ENCODE peak calls at places on chromosomes 6 and 20, in nine cellular contexts. Y, R, G, J, E, B, C, S and L are unnamed samples.

GRCh38 chr6:26195924-26196845 is 109.0 kb downstream of the HFE start:
- DNase-seq in J (no peak), B (no peak), E (no peak), R (peak; percentile 33), S (no peak), Y (peak; percentile 28), G (no peak), C (no peak), L (no peak)

GRCh38 chr20:25622450-25623224 is 1.2 kb downstream of the NANP start:
- DNase-seq in J (no peak), G (no peak), S (no peak), E (no peak), B (no peak), R (no peak), C (no peak), Y (peak; percentile 50), L (no peak)

GRCh38 chr20:32535953-32536823 is 48.9 kb downstream of the NOL4L start:
- DNase-seq in B (peak; percentile 34), S (peak; percentile 81), J (no peak), C (peak; percentile 41), G (no peak), E (no peak), R (peak; percentile 85), Y (no peak), L (no peak)

GRCh38 chr6:44697333-44697732 is 309.8 kb downstream of the CDC5L start:
- DNase-seq in Y (no peak), G (no peak), S (no peak), E (no peak), R (no peak), C (no peak), J (no peak), B (peak; percentile 55), L (no peak)

GRCh38 chr6:138038148-138038870 is 68.9 kb downstream of the PERP start:
- DNase-seq in C (no peak), Y (no peak), E (no peak), B (no peak), G (no peak), S (no peak), J (no peak), R (no peak), L (peak; percentile 74)

GRCh38 chr20:62564456-62565245 is 77.7 kb upstream of the SLCO4A1 start:
- DNase-seq in R (no peak), J (no peak), B (no peak), E (no peak), S (no peak), G (no peak), Y (no peak), C (no peak), L (no peak)

GRCh38 chr20:62860924-62861691 is 514 bp downstream of the TCFL5 start:
- DNase-seq in E (no peak), Y (no peak), J (no peak), R (no peak), G (no peak), B (no peak), S (peak; percentile 30), C (peak; percentile 29), L (no peak)

GRCh38 chr6:26103770-26104456 is 16.7 kb downstream of the HFE start:
- DNase-seq in C (peak; percentile 93), S (peak; percentile 84), Y (peak; percentile 97), E (peak; percentile 95), J (peak; percentile 94), B (peak; percentile 87), R (peak; percentile 92), G (peak; percentile 87), L (peak; percentile 98)

GRCh38 chr6:38261626-38262025 is 378.1 kb downstream of the BTBD9 start:
- DNase-seq in J (no peak), E (no peak), B (no peak), Y (no peak), C (no peak), R (no peak), G (no peak), S (no peak), L (no peak)

GRCh38 chr20:11111191-11111590 is 437.4 kb upstream of the JAG1 start:
- DNase-seq in E (no peak), Y (peak; percentile 56), R (no peak), C (no peak), J (no peak), S (no peak), B (no peak), G (no peak), L (no peak)

GRCh38 chr6:145453376-145453775 is 281.9 kb downstream of the EPM2A start:
- DNase-seq in E (no peak), G (no peak), J (no peak), S (no peak), C (no peak), Y (peak; percentile 68), R (no peak), B (no peak), L (no peak)

GRCh38 chr6:40906759-40907158 is 132.3 kb downstream of the UNC5CL start:
- DNase-seq in B (no peak), G (no peak), Y (peak; percentile 63), J (no peak), C (peak; percentile 79), R (no peak), E (no peak), S (no peak), L (no peak)

GRCh38 chr6:152750694-152751093 is at the start of gene VIP:
- DNase-seq in Y (peak; percentile 46), S (no peak), R (no peak), G (no peak), B (no peak), E (no peak), J (no peak), C (peak; percentile 16), L (no peak)

GRCh38 chr6:11601776-11602605 is 64.4 kb downstream of the TMEM170B start:
- DNase-seq in B (no peak), S (no peak), C (peak; percentile 22), Y (no peak), J (no peak), R (no peak), E (no peak), G (no peak), L (peak; percentile 62)

GRCh38 chr6:44730771-44731391 is 343.4 kb downstream of the CDC5L start:
- DNase-seq in R (no peak), E (peak; percentile 74), Y (no peak), G (no peak), C (no peak), J (no peak), B (no peak), S (no peak), L (peak; percentile 60)

GRCh38 chr6:113362542-113363430 is 494.4 kb upstream of the MARCKS start:
- DNase-seq in J (no peak), R (no peak), S (no peak), C (no peak), Y (no peak), G (no peak), B (no peak), E (no peak), L (no peak)

GRCh38 chr6:168013250-168013915 is 15.9 kb downstream of the KIF25 start:
- DNase-seq in B (no peak), E (no peak), S (no peak), C (no peak), J (no peak), G (no peak), R (no peak), Y (no peak), L (peak; percentile 55)

GRCh38 chr6:29071831-29072723 is 15.0 kb downstream of the OR2B3 start:
- DNase-seq in S (peak; percentile 12), B (no peak), Y (peak; percentile 25), C (peak; percentile 65), J (no peak), G (no peak), R (peak; percentile 8), E (no peak), L (no peak)

GRCh38 chr20:56003966-56004365 is 1.4 kb downstream of the CBLN4 start:
- DNase-seq in S (peak; percentile 40), B (no peak), J (no peak), Y (no peak), R (peak; percentile 13), E (no peak), C (no peak), G (peak; percentile 21), L (no peak)

DNA sequence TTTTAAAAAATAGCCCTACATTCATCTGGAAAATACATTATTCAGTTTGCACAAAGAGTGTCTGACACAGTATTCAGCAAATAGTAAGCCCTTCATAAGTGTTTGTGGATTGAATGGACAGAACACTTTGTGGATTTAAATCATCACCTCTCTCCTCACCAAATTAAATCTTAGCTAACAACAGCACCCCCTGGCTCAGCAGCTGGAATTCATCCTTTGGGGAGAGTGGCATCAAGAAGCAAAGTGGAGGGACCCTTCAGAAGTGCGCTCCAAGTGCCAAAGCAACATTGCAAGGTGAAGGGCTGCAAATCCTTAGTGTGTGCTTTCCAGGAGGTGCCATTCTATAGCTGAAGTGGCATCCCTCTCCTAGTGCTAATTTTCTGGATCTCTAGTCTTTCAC is 891.9 kb downstream of the C6orf118 start:
- DNase-seq in C (no peak), R (no peak), Y (no peak), J (no peak), G (no peak), B (no peak), S (no peak), E (no peak), L (no peak)
- H3K9me3 ChIP-seq in C (no peaks in the 10 kb centered on the region), R (peaks cover 6% of the 10 kb centered on the region), Y (no peaks in the 10 kb centered on the region), J (no peaks in the 10 kb centered on the region), G (no peaks in the 10 kb centered on the region), B (peaks cover 9% of the 10 kb centered on the region), S (peaks cover 7% of the 10 kb centered on the region), E (no peaks in the 10 kb centered on the region), L (peaks cover 6% of the 10 kb centered on the region)

GRCh38 chr6:125906158-125906998 is 50.2 kb upstream of the HINT3 start:
- DNase-seq in G (no peak), B (peak; percentile 33), J (no peak), S (peak; percentile 62), Y (peak; percentile 65), C (no peak), E (no peak), R (peak; percentile 64), L (no peak)
- H3K4me3 ChIP-seq in G (no peak overlapping the region), B (no peak overlapping the region), J (no peak overlapping the region), S (no peak overlapping the region), Y (no peak overlapping the region), C (no peak overlapping the region), E (no peak overlapping the region), R (no peak overlapping the region), L (no peak overlapping the region)

DNA sequence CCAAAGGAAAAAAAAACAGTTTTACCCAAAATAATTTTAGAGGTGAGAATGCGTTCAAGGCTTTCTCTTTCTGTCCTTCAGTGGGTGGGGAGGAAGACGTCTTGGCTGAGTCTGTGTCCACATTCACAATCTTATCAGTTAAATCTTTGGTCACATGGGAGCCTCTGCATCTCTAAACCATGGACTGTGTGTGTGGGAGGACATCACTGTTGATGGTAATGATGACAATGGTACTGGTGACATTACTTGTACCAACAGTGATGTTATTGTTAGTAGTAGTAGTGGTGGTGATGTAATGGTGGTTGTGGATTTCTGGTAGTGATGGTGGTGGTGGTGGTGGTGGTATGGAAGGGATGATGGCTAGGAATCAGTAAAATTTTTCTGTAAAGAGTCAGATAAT is 59.6 kb downstream of the SYNDIG1 start:
- DNase-seq in C (no peak), J (no peak), B (no peak), G (no peak), S (no peak), Y (no peak), E (no peak), R (no peak), L (peak; percentile 34)
- TF ChIP-seq POLR2A in C (no peak), J (no peak), B (no peak), G (no peak), S (no peak), Y (no peak), E (no peak), R (no peak), L (no peak)

DNA sequence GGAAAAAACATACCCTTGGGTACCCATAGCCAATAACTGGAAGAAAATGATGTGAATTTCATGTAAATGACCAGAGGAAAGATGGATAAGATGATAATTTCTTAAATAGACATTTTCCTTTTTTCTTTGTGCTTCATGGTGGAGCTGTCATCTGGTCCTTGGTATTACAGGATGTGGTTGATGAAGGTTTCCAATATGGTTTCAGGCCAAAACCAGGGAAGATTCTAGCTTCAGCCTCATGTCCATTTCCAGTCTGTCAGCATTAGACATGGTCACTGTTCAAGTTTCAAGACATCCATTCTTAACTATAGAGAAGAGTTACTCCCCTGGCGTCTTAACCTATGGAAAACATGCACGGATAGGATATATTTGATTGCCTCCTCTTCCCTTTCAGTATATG is 63.6 kb downstream of the SSR1 start:
- DNase-seq in B (no peak), Y (no peak), R (no peak), S (no peak), J (no peak), C (no peak), E (no peak), G (no peak), L (no peak)
- H3K9me3 ChIP-seq in B (no peaks in the 10 kb centered on the region), Y (no peaks in the 10 kb centered on the region), R (no peaks in the 10 kb centered on the region), S (no peaks in the 10 kb centered on the region), J (no peaks in the 10 kb centered on the region), C (no peaks in the 10 kb centered on the region), E (no peaks in the 10 kb centered on the region), G (no peaks in the 10 kb centered on the region), L (no peaks in the 10 kb centered on the region)